ENCODE peak calls at places on chromosome 5, in four cellular contexts. One of them, this sample, is unnamed.
A peak's percentile ranks its signal among the peaks of the same experiment; 100 is the strongest.

GRCh38 chr5:62082370-62082778 is 223.6 kb upstream of the KIF2A start:
- DNase-seq in CD8-positive, alpha-beta T cell: no peak
- DNase-seq in heart right ventricle: no peak
- DNase-seq in CD8-positive, alpha-beta memory T cell: no peak
- DNase-seq in this sample: no peak

GRCh38 chr5:133884525-133885311 is 83.7 kb downstream of the C5orf15 start:
- DNase-seq in CD8-positive, alpha-beta T cell: no peak
- DNase-seq in heart right ventricle: no peak
- DNase-seq in CD8-positive, alpha-beta memory T cell: no peak
- DNase-seq in this sample: no peak

GRCh38 chr5:148391422-148391821 is 7.7 kb downstream of the FBXO38 start:
- DNase-seq in CD8-positive, alpha-beta T cell: no peak
- DNase-seq in heart right ventricle: no peak
- DNase-seq in CD8-positive, alpha-beta memory T cell: no peak
- DNase-seq in this sample: no peak

GRCh38 chr5:78803386-78803785 is 154.8 kb upstream of the LHFPL2 start:
- DNase-seq in CD8-positive, alpha-beta T cell: no peak
- DNase-seq in heart right ventricle: peak; percentile 75
- DNase-seq in CD8-positive, alpha-beta memory T cell: no peak
- DNase-seq in this sample: no peak

GRCh38 chr5:139828207-139828895 is 32.7 kb downstream of the PSD2 start:
- DNase-seq in CD8-positive, alpha-beta T cell: no peak
- DNase-seq in heart right ventricle: no peak
- DNase-seq in CD8-positive, alpha-beta memory T cell: peak; percentile 21
- DNase-seq in this sample: no peak

GRCh38 chr5:107538331-107539162 is 132.2 kb downstream of the EFNA5 start:
- DNase-seq in CD8-positive, alpha-beta T cell: no peak
- DNase-seq in heart right ventricle: no peak
- DNase-seq in CD8-positive, alpha-beta memory T cell: no peak
- DNase-seq in this sample: no peak

GRCh38 chr5:180439911-180440769 is 54.0 kb upstream of the CNOT6 start:
- DNase-seq in CD8-positive, alpha-beta T cell: no peak
- DNase-seq in heart right ventricle: no peak
- DNase-seq in CD8-positive, alpha-beta memory T cell: no peak
- DNase-seq in this sample: no peak

GRCh38 chr5:11335881-11336760 is 568.1 kb downstream of the CTNND2 start:
- DNase-seq in CD8-positive, alpha-beta T cell: no peak
- DNase-seq in heart right ventricle: no peak
- DNase-seq in CD8-positive, alpha-beta memory T cell: no peak
- DNase-seq in this sample: no peak

GRCh38 chr5:177501874-177502678 is 4.7 kb upstream of the PDLIM7 start:
- DNase-seq in CD8-positive, alpha-beta T cell: no peak
- DNase-seq in heart right ventricle: no peak
- DNase-seq in CD8-positive, alpha-beta memory T cell: no peak
- DNase-seq in this sample: no peak

GRCh38 chr5:60597570-60597969 is 102.4 kb downstream of the DEPDC1B start:
- DNase-seq in CD8-positive, alpha-beta T cell: no peak
- DNase-seq in heart right ventricle: no peak
- DNase-seq in CD8-positive, alpha-beta memory T cell: no peak
- DNase-seq in this sample: no peak

GRCh38 chr5:133510634-133511262 is 101.6 kb downstream of the FSTL4 start:
- DNase-seq in CD8-positive, alpha-beta T cell: no peak
- DNase-seq in heart right ventricle: no peak
- DNase-seq in CD8-positive, alpha-beta memory T cell: no peak
- DNase-seq in this sample: no peak

GRCh38 chr5:34913072-34913471 is 2.2 kb downstream of the RAD1 start:
- DNase-seq in CD8-positive, alpha-beta T cell: no peak
- DNase-seq in heart right ventricle: no peak
- DNase-seq in CD8-positive, alpha-beta memory T cell: no peak
- DNase-seq in this sample: no peak

GRCh38 chr5:153863941-153864340 is 174.8 kb downstream of the FAM114A2 start:
- DNase-seq in CD8-positive, alpha-beta T cell: no peak
- DNase-seq in heart right ventricle: no peak
- DNase-seq in CD8-positive, alpha-beta memory T cell: no peak
- DNase-seq in this sample: no peak

GRCh38 chr5:100905259-100905914 is 2.3 kb upstream of the ST8SIA4 start:
- DNase-seq in CD8-positive, alpha-beta T cell: peak; percentile 48
- DNase-seq in heart right ventricle: no peak
- DNase-seq in CD8-positive, alpha-beta memory T cell: peak; percentile 43
- DNase-seq in this sample: no peak

GRCh38 chr5:150945947-150946346 is 41.2 kb upstream of the ZNF300 start:
- DNase-seq in CD8-positive, alpha-beta T cell: no peak
- DNase-seq in heart right ventricle: no peak
- DNase-seq in CD8-positive, alpha-beta memory T cell: no peak
- DNase-seq in this sample: no peak

GRCh38 chr5:83900307-83900706 is 179.7 kb upstream of the HAPLN1 start:
- DNase-seq in CD8-positive, alpha-beta T cell: no peak
- DNase-seq in heart right ventricle: no peak
- DNase-seq in CD8-positive, alpha-beta memory T cell: no peak
- DNase-seq in this sample: no peak

GRCh38 chr5:164048527-164048926 is 543.1 kb downstream of the MAT2B start:
- DNase-seq in CD8-positive, alpha-beta T cell: no peak
- DNase-seq in heart right ventricle: no peak
- DNase-seq in CD8-positive, alpha-beta memory T cell: no peak
- DNase-seq in this sample: no peak

GRCh38 chr5:116482394-116482793 is 92.2 kb downstream of the SEMA6A start:
- DNase-seq in CD8-positive, alpha-beta T cell: no peak
- DNase-seq in heart right ventricle: no peak
- DNase-seq in CD8-positive, alpha-beta memory T cell: no peak
- DNase-seq in this sample: no peak

GRCh38 chr5:177233206-177233605 is 70.3 kb downstream of the RAB24 start:
- DNase-seq in CD8-positive, alpha-beta T cell: no peak
- DNase-seq in heart right ventricle: no peak
- DNase-seq in CD8-positive, alpha-beta memory T cell: no peak
- DNase-seq in this sample: no peak

GRCh38 chr5:73625905-73626811 is at the start of gene ARHGEF28:
- DNase-seq in CD8-positive, alpha-beta T cell: no peak
- DNase-seq in heart right ventricle: peak; percentile 50
- DNase-seq in CD8-positive, alpha-beta memory T cell: peak; percentile 51
- DNase-seq in this sample: peak; percentile 12

GRCh38 chr5:158857376-158857775 is 242.3 kb downstream of the EBF1 start:
- DNase-seq in CD8-positive, alpha-beta T cell: no peak
- DNase-seq in heart right ventricle: no peak
- DNase-seq in CD8-positive, alpha-beta memory T cell: no peak
- DNase-seq in this sample: no peak

DNA sequence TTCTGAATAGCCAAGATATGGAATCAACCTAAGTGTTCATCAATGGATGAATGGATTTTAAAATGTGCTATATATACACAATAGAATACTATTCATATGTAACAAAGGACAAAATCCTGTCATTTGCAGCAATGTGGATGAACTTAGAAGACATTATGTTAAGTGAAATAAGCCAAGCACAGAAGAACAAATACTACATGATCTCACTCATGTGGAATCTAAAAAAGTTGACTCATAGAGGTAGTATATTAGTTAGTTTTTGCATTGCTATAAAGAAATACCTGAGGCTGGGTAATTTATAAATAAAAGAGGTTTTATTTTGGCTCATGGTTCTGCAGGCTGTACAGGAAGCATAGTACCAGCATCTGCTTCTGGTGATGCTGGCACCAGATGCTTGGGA is 8.1 kb downstream of the CATSPER3 start:
- DNase-seq in CD8-positive, alpha-beta T cell: no peak
- DNase-seq in heart right ventricle: no peak
- DNase-seq in CD8-positive, alpha-beta memory T cell: no peak
- DNase-seq in this sample: no peak
- H3K9me3 ChIP-seq in CD8-positive, alpha-beta T cell: no peaks in the 10 kb centered on the region
- H3K9me3 ChIP-seq in heart right ventricle: peaks cover 7% of the 10 kb centered on the region
- H3K9me3 ChIP-seq in CD8-positive, alpha-beta memory T cell: peaks cover 4% of the 10 kb centered on the region
- H3K9me3 ChIP-seq in this sample: no peaks in the 10 kb centered on the region

DNA sequence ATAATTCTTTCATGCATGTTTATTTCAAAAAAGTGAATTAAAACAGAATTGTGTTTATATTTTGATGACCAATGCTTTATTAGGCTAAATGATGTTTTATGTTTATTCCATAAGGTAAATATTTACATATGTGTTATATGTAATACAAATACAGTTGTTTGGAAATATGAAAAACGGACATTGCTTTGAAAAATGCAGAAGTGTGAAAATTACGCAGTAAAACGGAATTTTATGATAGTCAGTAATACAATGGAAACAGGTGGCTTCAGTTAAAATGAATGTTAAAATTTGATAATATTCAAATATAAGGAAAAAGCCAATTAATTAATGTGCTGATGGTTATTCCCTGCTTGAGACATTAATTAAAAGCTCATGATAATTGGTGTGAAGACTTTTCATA is 1633.8 kb downstream of the MAT2B start:
- DNase-seq in CD8-positive, alpha-beta T cell: no peak
- DNase-seq in heart right ventricle: no peak
- DNase-seq in CD8-positive, alpha-beta memory T cell: no peak
- DNase-seq in this sample: no peak
- H3K9me3 ChIP-seq in CD8-positive, alpha-beta T cell: no peaks in the 10 kb centered on the region
- H3K9me3 ChIP-seq in heart right ventricle: no peaks in the 10 kb centered on the region
- H3K9me3 ChIP-seq in CD8-positive, alpha-beta memory T cell: no peaks in the 10 kb centered on the region
- H3K9me3 ChIP-seq in this sample: peaks cover 3% of the 10 kb centered on the region

DNA sequence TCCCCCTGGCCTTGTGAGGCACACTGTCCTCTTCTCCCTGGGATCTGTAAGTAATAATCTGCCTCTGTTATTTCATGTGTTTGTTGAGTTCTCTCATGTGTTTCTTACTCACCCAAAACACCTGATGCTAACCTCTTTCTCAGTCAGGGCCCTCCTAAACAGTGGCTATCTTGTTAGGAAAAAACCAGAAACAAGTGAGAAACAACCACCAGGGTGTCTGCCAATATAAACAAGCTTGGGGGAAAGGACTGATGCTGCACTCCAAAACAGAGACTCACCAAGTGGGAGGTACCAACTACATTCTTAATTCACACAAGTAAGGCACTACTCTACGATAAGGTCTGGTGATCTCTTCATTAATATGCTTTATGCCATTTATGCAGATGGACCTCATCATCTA is 564.4 kb downstream of the SEMA5A start:
- DNase-seq in CD8-positive, alpha-beta T cell: no peak
- DNase-seq in heart right ventricle: no peak
- DNase-seq in CD8-positive, alpha-beta memory T cell: no peak
- DNase-seq in this sample: no peak
- H3K9me3 ChIP-seq in CD8-positive, alpha-beta T cell: no peaks in the 10 kb centered on the region
- H3K9me3 ChIP-seq in heart right ventricle: no peaks in the 10 kb centered on the region
- H3K9me3 ChIP-seq in CD8-positive, alpha-beta memory T cell: no peaks in the 10 kb centered on the region
- H3K9me3 ChIP-seq in this sample: no peaks in the 10 kb centered on the region

GRCh38 chr5:3131161-3131560 is 379.7 kb upstream of the IRX2 start:
- DNase-seq in CD8-positive, alpha-beta T cell: no peak
- DNase-seq in heart right ventricle: no peak
- DNase-seq in CD8-positive, alpha-beta memory T cell: no peak
- DNase-seq in this sample: no peak
- H3K9me3 ChIP-seq in CD8-positive, alpha-beta T cell: no peaks in the 10 kb centered on the region
- H3K9me3 ChIP-seq in heart right ventricle: no peaks in the 10 kb centered on the region
- H3K9me3 ChIP-seq in CD8-positive, alpha-beta memory T cell: no peaks in the 10 kb centered on the region
- H3K9me3 ChIP-seq in this sample: no peaks in the 10 kb centered on the region